ENCODE peak calls at places on chromosome 18, in six cellular contexts. C is B cell, G is astrocyte of the spinal cord, Z is GM20000, W is epithelial cell of esophagus, F is stomach. A is an unnamed sample.

GRCh38 chr18:2895391-2895790 is 48.6 kb downstream of the EMILIN2 start:
- DNase-seq in C (no peak), G (no peak), Z (no peak), W (no peak), F (no peak), A (no peak)

GRCh38 chr18:45663646-45664045 is 48.4 kb downstream of the SLC14A2 start:
- DNase-seq in C (no peak), G (no peak), Z (no peak), W (no peak), F (no peak), A (no peak)

GRCh38 chr18:74734013-74734444 is 136.4 kb downstream of the ZNF407 start:
- DNase-seq in C (no peak), G (no peak), Z (no peak), W (no peak), F (no peak), A (no peak)

GRCh38 chr18:8948471-8949149 is 153.9 kb upstream of the NDUFV2 start:
- DNase-seq in C (no peak), G (peak; percentile 84), Z (no peak), W (peak; percentile 92), F (no peak), A (no peak)

GRCh38 chr18:33577688-33578370 is at the start of gene ASXL3:
- DNase-seq in C (peak; percentile 34), G (no peak), Z (peak; percentile 55), W (no peak), F (peak; percentile 64), A (peak; percentile 86)

GRCh38 chr18:41126541-41127235 is 828.3 kb upstream of the PIK3C3 start:
- DNase-seq in C (no peak), G (peak; percentile 88), Z (no peak), W (peak; percentile 83), F (no peak), A (no peak)

GRCh38 chr18:48111547-48111946 is 181.1 kb upstream of the SMAD2 start:
- DNase-seq in C (no peak), G (no peak), Z (no peak), W (no peak), F (no peak), A (no peak)

GRCh38 chr18:46134920-46135675 is 30.9 kb downstream of the HAUS1 start:
- DNase-seq in C (no peak), G (no peak), Z (no peak), W (no peak), F (no peak), A (no peak)

GRCh38 chr18:39414009-39414700 is 1848.6 kb upstream of the CELF4 start:
- DNase-seq in C (no peak), G (peak; percentile 75), Z (no peak), W (peak; percentile 93), F (no peak), A (no peak)

GRCh38 chr18:37649930-37650329 is 84.3 kb upstream of the CELF4 start:
- DNase-seq in C (no peak), G (no peak), Z (no peak), W (peak; percentile 4), F (no peak), A (no peak)

GRCh38 chr18:75210274-75211001 is at the start of gene TSHZ1:
- DNase-seq in C (peak; percentile 81), G (peak; percentile 86), Z (peak; percentile 91), W (peak; percentile 94), F (peak; percentile 51), A (no peak)

GRCh38 chr18:23378470-23378764 is 74.7 kb upstream of the RIOK3 start:
- DNase-seq in C (no peak), G (peak; percentile 38), Z (no peak), W (peak; percentile 70), F (no peak), A (no peak)

GRCh38 chr18:63433349-63433866 is 11.1 kb upstream of the VPS4B start:
- DNase-seq in C (no peak), G (no peak), Z (no peak), W (no peak), F (no peak), A (no peak)

GRCh38 chr18:64720781-64721464 is 572.0 kb upstream of the LINC00305 start:
- DNase-seq in C (no peak), G (no peak), Z (no peak), W (no peak), F (peak; percentile 27), A (no peak)

GRCh38 chr18:48663931-48664847 is 125.4 kb downstream of the CTIF start:
- DNase-seq in C (peak; percentile 60), G (peak; percentile 49), Z (peak; percentile 62), W (peak; percentile 56), F (peak; percentile 73), A (peak; percentile 89)

GRCh38 chr18:49206717-49207116 is 253.7 kb downstream of the DYM start:
- DNase-seq in C (no peak), G (peak; percentile 28), Z (no peak), W (peak; percentile 22), F (no peak), A (no peak)

GRCh38 chr18:62088146-62088545 is 98.7 kb downstream of the PIGN start:
- DNase-seq in C (no peak), G (no peak), Z (no peak), W (no peak), F (no peak), A (no peak)

GRCh38 chr18:49561377-49562193 is at the start of gene LIPG:
- DNase-seq in C (peak; percentile 52), G (peak; percentile 69), Z (peak; percentile 76), W (peak; percentile 97), F (peak; percentile 61), A (no peak)

GRCh38 chr18:49344825-49345224 is 115.6 kb downstream of the DYM start:
- DNase-seq in C (no peak), G (no peak), Z (no peak), W (no peak), F (no peak), A (no peak)

GRCh38 chr18:23890589-23890988 is 124.0 kb upstream of the TTC39C start:
- DNase-seq in C (no peak), G (peak; percentile 59), Z (no peak), W (no peak), F (no peak), A (no peak)

DNA sequence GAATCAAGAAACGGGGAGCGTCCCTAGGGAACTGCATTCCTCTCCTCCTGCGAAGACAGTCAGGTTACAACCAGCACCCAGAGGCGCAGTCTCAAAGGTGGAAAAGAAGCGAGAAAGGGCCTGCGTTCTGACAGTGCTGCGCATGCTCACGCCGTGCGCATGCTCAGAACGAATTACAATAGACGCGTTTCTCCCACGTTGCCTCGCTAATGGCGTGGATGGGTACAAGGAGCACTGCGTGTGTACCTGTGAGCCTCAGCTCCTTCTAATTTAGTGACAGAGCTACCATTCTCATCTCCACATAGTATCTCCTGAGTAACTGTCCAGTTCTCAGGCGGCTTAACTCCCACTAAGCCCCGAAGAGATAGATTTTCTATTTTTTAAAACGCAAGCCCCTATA is 448.8 kb downstream of the TXNL1 start:
- DNase-seq in C (no peak), G (no peak), Z (no peak), W (no peak), F (no peak), A (no peak)
- TF ChIP-seq CTCF in C (no peak), G (no peak), Z (no peak), W (no peak), F (no peak), A (no peak)

DNA sequence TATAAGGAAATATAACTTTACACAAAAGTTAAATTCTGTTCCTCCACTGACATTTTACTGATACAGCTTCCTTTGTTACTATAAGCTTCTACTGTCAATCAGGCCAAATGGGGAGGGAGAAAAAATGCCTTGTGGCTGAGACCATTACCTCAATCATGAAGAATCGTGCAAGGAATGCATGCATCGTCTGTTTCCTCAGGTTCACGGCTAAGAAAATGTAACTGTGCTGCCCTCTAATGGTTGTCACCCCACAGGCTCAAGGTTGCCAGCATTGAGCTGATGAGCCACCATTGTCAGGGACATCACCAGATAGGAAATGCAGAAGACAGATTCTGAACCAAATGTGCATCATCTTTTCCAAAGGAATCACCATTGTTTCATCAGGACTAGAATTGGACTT is 426.9 kb downstream of the CDH2 start:
- DNase-seq in C (no peak), G (peak; percentile 79), Z (peak; percentile 4), W (peak; percentile 79), F (peak; percentile 45), A (no peak)
- TF ChIP-seq CTCF in C (no peak), G (peak; percentile 86), Z (peak; percentile 12), W (peak; percentile 83), F (peak; percentile 25), A (peak; percentile 85)

GRCh38 chr18:6857305-6857704 is 127.8 kb downstream of the ARHGAP28 start:
- DNase-seq in C (no peak), G (no peak), Z (no peak), W (no peak), F (no peak), A (no peak)
- TF ChIP-seq CTCF in C (no peak), G (no peak), Z (no peak), W (no peak), F (no peak), A (no peak)

GRCh38 chr18:54330768-54331548 is 26.7 kb downstream of the STARD6 start:
- DNase-seq in C (no peak), G (no peak), Z (no peak), W (no peak), F (no peak), A (no peak)
- TF ChIP-seq CTCF in C (no peak), G (no peak), Z (peak; percentile 3), W (no peak), F (no peak), A (peak; percentile 40)

GRCh38 chr18:26456070-26456491 is 92.3 kb downstream of the KCTD1 start:
- DNase-seq in C (no peak), G (no peak), Z (no peak), W (peak; percentile 42), F (no peak), A (no peak)
- TF ChIP-seq CTCF in C (no peak), G (no peak), Z (no peak), W (no peak), F (no peak), A (no peak)

DNA sequence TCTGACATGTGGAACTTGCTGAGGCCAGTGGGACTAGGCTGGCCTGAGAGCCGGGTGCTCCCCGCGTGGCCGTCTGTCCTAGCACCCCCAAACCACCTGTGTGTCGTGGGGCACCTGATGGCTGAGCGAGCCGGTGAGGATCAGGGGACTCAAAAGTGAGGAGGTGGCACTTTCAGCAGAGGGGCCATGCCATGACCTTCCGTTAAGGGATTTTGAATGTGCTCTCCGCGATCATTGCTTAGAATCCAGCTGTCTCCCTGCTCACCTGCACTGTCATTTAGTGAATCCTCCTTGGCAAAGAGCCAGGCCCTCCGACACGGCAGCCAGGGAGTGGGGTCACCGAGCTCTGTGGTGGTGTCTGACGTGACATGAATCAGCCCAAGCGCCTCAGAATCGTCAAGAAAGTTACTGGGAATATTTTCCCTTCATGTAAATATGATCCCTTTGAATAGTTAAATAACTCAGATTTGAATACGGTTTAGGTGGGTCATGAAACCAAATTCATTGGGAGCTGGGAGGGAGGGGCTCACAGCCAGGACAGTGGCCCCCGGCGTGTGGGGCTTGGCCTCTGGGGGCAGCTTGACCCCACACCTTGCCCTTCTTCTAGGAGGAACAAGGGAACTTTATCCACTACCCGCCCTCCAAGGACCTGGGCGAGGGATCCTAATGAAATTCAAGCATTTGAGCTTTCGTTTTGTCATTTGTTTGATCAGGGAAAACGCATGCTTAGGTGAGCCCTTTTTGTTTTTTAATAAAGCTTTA is 9.5 kb downstream of the NFATC1 start:
- DNase-seq in C (no peak), G (no peak), Z (no peak), W (no peak), F (no peak), A (no peak)
- TF ChIP-seq CTCF in C (no peak), G (no peak), Z (no peak), W (no peak), F (no peak), A (no peak)

GRCh38 chr18:70781860-70782453 is 493.1 kb downstream of the SOCS6 start:
- DNase-seq in C (peak; percentile 7), G (peak; percentile 18), Z (peak; percentile 41), W (peak; percentile 45), F (peak; percentile 45), A (no peak)
- TF ChIP-seq CTCF in C (peak; percentile 42), G (peak; percentile 67), Z (peak; percentile 48), W (peak; percentile 60), F (no peak), A (peak; percentile 56)

GRCh38 chr18:58067611-58068010 is 23.6 kb downstream of the NEDD4L start:
- DNase-seq in C (no peak), G (no peak), Z (no peak), W (no peak), F (no peak), A (no peak)
- TF ChIP-seq CTCF in C (no peak), G (no peak), Z (no peak), W (no peak), F (no peak), A (no peak)